ENCODE peak calls at places on chromosomes 16 and 17, in five cellular contexts. H, G, T, M and P are unnamed samples.

GRCh38 chr17:72166040-72166439 is 45.2 kb downstream of the SOX9 start:
- DNase-seq in H (no peak), G (no peak), T (no peak), M (peak; percentile 41), P (peak; percentile 4)

GRCh38 chr16:27304881-27305280 is 8.9 kb upstream of the IL4R start:
- DNase-seq in H (no peak), G (no peak), T (no peak), M (no peak), P (no peak)

GRCh38 chr17:82984751-82985435 is 94.5 kb upstream of the METRNL start:
- DNase-seq in H (no peak), G (no peak), T (no peak), M (no peak), P (no peak)

GRCh38 chr16:8832383-8833100 is 34.9 kb downstream of the PMM2 start:
- DNase-seq in H (no peak), G (no peak), T (no peak), M (no peak), P (no peak)

GRCh38 chr17:12591336-12591735 is 74.4 kb upstream of the MYOCD start:
- DNase-seq in H (no peak), G (no peak), T (no peak), M (no peak), P (no peak)

GRCh38 chr17:82938486-82939212 is 98.8 kb upstream of the ZNF750 start:
- DNase-seq in H (no peak), G (no peak), T (no peak), M (no peak), P (no peak)

GRCh38 chr16:68704232-68704867 is 32.7 kb upstream of the CDH1 start:
- DNase-seq in H (peak; percentile 79), G (peak; percentile 18), T (peak; percentile 75), M (peak; percentile 77), P (peak; percentile 67)

GRCh38 chr16:21610766-21611165 is 11.4 kb downstream of the METTL9 start:
- DNase-seq in H (no peak), G (no peak), T (no peak), M (no peak), P (no peak)

GRCh38 chr17:39935896-39936295 is 8.4 kb downstream of the LRRC3C start:
- DNase-seq in H (no peak), G (no peak), T (no peak), M (no peak), P (no peak)

GRCh38 chr16:23254338-23254737 is 47.8 kb upstream of the SCNN1B start:
- DNase-seq in H (no peak), G (no peak), T (no peak), M (no peak), P (no peak)

GRCh38 chr16:84643180-84643583 is 5.1 kb upstream of the KLHL36 start:
- DNase-seq in H (no peak), G (no peak), T (no peak), M (peak; percentile 89), P (no peak)

GRCh38 chr17:42285346-42286050 is 2.8 kb upstream of the STAT5A start:
- DNase-seq in H (no peak), G (no peak), T (no peak), M (peak; percentile 19), P (no peak)

GRCh38 chr17:14784997-14785696 is 480.0 kb downstream of the PMP22 start:
- DNase-seq in H (no peak), G (peak; percentile 12), T (no peak), M (no peak), P (no peak)

GRCh38 chr16:48613061-48613957 is 3.3 kb upstream of the N4BP1 start:
- DNase-seq in H (no peak), G (no peak), T (no peak), M (no peak), P (no peak)

GRCh38 chr16:81537721-81538561 is 93.3 kb downstream of the CMIP start:
- DNase-seq in H (no peak), G (no peak), T (no peak), M (no peak), P (no peak)

GRCh38 chr16:80932725-80933124 is 74.0 kb downstream of the CMC2 start:
- DNase-seq in H (no peak), G (no peak), T (no peak), M (peak; percentile 76), P (no peak)

GRCh38 chr16:27245276-27246231 is 23.0 kb downstream of the NSMCE1 start:
- DNase-seq in H (no peak), G (no peak), T (peak; percentile 50), M (peak; percentile 49), P (no peak)

GRCh38 chr16:2244926-2245795 is 6.2 kb downstream of the ECI1 start:
- DNase-seq in H (no peak), G (no peak), T (no peak), M (no peak), P (no peak)

GRCh38 chr16:2243031-2243528 is 6.8 kb downstream of the DNASE1L2 start:
- DNase-seq in H (no peak), G (no peak), T (peak; percentile 32), M (no peak), P (no peak)

GRCh38 chr16:2243781-2244180 is 7.5 kb downstream of the DNASE1L2 start:
- DNase-seq in H (no peak), G (no peak), T (no peak), M (no peak), P (no peak)

GRCh38 chr16:2242598-2242997 is 6.4 kb downstream of the DNASE1L2 start:
- DNase-seq in H (no peak), G (no peak), T (peak; percentile 21), M (no peak), P (no peak)

DNA sequence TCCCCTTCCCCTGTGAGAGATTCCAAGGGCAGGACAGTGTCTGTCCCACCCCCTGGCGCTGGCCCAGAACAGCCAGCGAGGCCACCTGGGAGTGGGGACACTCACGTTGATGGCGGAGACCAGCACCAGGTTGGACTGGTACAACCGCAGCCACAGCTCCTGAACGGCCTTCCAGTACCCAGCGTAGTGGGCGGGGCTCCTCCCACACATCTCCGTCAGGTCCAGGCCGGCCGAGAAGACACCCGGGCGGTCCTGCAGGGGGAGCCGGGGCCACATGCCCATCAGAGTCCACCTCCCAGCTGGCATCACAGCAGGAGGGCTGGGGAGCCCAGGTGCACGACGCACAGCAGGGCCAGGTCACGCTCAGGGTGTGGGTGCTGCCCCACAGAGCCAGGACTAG is 7.1 kb downstream of the ECI1 start:
- DNase-seq in H (no peak), G (no peak), T (no peak), M (no peak), P (no peak)
- TF ChIP-seq CTCF in H (peak; percentile 39), G (no peak), T (no peak), M (no peak), P (no peak)

GRCh38 chr16:71863995-71864394 is 18.2 kb downstream of the ATXN1L start:
- DNase-seq in H (no peak), G (no peak), T (no peak), M (no peak), P (no peak)

GRCh38 chr16:71870818-71871217 is 13.2 kb downstream of the ZNF821 start:
- DNase-seq in H (no peak), G (no peak), T (no peak), M (no peak), P (no peak)

GRCh38 chr16:71865173-71865863 is 18.7 kb downstream of the ZNF821 start:
- DNase-seq in H (no peak), G (no peak), T (no peak), M (no peak), P (no peak)

GRCh38 chr16:71869089-71869488 is 14.9 kb downstream of the ZNF821 start:
- DNase-seq in H (no peak), G (no peak), T (no peak), M (no peak), P (no peak)

GRCh38 chr16:71867934-71868333 is 16.0 kb downstream of the ZNF821 start:
- DNase-seq in H (no peak), G (no peak), T (no peak), M (no peak), P (no peak)
- TF ChIP-seq CTCF in H (peak; percentile 17), G (no peak), T (peak; percentile 24), M (no peak), P (no peak)

DNA sequence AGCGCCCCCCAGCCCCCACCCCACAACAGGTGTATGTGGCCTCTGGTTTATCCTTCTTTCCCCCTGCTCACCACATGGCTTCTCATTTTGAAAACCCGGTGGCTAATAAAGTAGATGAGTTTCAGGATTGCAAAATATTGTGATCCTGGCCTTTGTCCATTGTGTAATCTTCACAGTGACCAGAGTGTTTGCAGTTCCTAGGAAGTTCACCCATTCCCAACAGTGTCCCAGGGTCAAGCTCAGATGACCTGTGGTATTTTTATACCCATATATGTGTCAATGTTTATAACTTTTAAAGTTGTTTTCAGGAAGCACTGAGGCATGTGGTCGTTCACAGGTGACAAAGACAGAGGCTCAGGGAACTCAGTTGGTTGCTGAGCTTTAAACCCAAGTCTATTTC is 721.9 kb downstream of the WWOX start:
- DNase-seq in H (no peak), G (no peak), T (no peak), M (no peak), P (no peak)
- TF ChIP-seq CTCF in H (no peak), G (no peak), T (no peak), M (no peak), P (no peak)

GRCh38 chr17:63948521-63948920 is 16.4 kb upstream of the CD79B start:
- DNase-seq in H (no peak), G (no peak), T (no peak), M (no peak), P (no peak)

GRCh38 chr17:63949576-63950250 is 17.6 kb upstream of the CD79B start:
- DNase-seq in H (no peak), G (no peak), T (no peak), M (no peak), P (no peak)

GRCh38 chr17:63954402-63955063 is 18.2 kb downstream of the SCN4A start:
- DNase-seq in H (no peak), G (no peak), T (no peak), M (no peak), P (no peak)

GRCh38 chr17:63947711-63948330 is 15.7 kb upstream of the CD79B start:
- DNase-seq in H (no peak), G (no peak), T (no peak), M (no peak), P (no peak)

DNA sequence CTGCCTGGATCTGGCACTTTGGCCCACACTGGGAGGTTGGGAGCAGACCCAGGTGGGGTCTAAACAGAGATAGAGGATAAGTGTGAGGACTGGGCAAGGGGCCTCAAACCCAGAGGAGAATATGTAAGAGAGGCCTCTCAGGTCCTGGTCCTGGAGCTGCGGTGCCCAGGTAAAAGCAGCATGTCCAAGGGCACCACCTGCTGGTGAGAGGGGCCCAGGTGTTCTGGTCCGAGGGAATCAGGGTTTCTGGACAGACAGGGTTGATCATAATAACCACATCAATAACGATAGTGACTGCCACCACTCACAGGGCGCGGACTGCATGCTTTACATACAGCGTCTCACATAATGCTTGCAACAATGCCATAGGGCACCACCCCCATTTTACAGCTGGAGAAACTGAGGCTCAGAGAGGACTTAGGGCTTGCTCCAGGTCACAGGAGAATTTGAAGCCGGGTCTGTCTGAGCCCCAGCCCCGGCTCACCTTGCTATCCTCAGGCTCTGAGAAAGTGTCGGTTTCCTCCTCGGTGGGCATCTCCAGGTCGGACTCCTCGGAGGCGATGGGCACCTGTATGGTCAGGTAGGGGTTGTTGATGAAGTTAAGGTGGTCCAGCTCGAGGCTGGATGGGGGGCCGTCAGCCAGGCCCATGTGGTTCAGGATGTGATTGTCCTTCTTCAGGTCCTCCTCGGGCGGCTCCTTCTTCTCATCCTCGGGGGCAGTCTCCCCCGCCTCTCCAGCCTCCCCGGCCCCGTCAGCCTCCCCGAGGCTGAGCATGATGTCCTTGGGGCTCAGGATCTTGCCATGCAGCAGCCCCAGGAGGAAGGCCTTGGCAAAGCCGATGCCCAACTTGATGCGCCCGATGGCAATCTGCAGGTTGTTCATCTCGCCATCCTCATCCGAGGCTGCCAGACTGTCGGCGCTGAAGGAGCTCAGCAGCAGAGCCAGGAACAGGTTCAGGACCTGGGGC is 19.1 kb upstream of the CD79B start:
- DNase-seq in H (peak; percentile 58), G (no peak), T (peak; percentile 42), M (no peak), P (no peak)
- TF ChIP-seq CTCF in H (peak; percentile 98), G (peak; percentile 72), T (peak; percentile 46), M (no peak), P (peak; percentile 56)